ENCODE peak calls at places on chromosomes 4 and X, in eight cellular contexts. One of them, this sample, is unnamed. For H3K36me3, the result is how much of the 10 kb centered on the place peaks cover.

GRCh38 chrX:1111543-1112300 is 100.7 kb downstream of the CRLF2 start:
- DNase-seq in upper lobe of left lung: no peak
- DNase-seq in esophagus squamous epithelium: no peak
- DNase-seq in uterus: no peak
- DNase-seq in IMR-90: no peak
- DNase-seq in heart left ventricle: no peak
- DNase-seq in stomach: no peak
- DNase-seq in thyroid gland: no peak
- DNase-seq in this sample: no peak

GRCh38 chrX:41468647-41469323 is 21.6 kb downstream of the NYX start:
- DNase-seq in upper lobe of left lung: no peak
- DNase-seq in heart left ventricle: no peak
- DNase-seq in uterus: no peak
- DNase-seq in esophagus squamous epithelium: no peak
- DNase-seq in IMR-90: peak
- DNase-seq in thyroid gland: peak
- DNase-seq in stomach: peak
- DNase-seq in this sample: no peak

GRCh38 chr4:71251266-71251665 is 87.6 kb upstream of the SLC4A4 start:
- DNase-seq in thyroid gland: no peak
- DNase-seq in heart left ventricle: no peak
- DNase-seq in esophagus squamous epithelium: no peak
- DNase-seq in stomach: no peak
- DNase-seq in upper lobe of left lung: no peak
- DNase-seq in uterus: no peak
- DNase-seq in IMR-90: peak
- DNase-seq in this sample: no peak

GRCh38 chrX:413322-414201 is 26.9 kb upstream of the PPP2R3B start:
- DNase-seq in heart left ventricle: peak
- DNase-seq in uterus: no peak
- DNase-seq in upper lobe of left lung: no peak
- DNase-seq in IMR-90: peak
- DNase-seq in esophagus squamous epithelium: no peak
- DNase-seq in thyroid gland: no peak
- DNase-seq in stomach: no peak
- DNase-seq in this sample: no peak

GRCh38 chrX:86407371-86407770 is 259.1 kb downstream of the DACH2 start:
- DNase-seq in uterus: no peak
- DNase-seq in IMR-90: no peak
- DNase-seq in heart left ventricle: no peak
- DNase-seq in thyroid gland: no peak
- DNase-seq in stomach: no peak
- DNase-seq in esophagus squamous epithelium: no peak
- DNase-seq in upper lobe of left lung: no peak
- DNase-seq in this sample: no peak

GRCh38 chrX:154458954-154459829 is 1.1 kb downstream of the PLXNA3 start:
- DNase-seq in upper lobe of left lung: no peak
- DNase-seq in stomach: peak
- DNase-seq in thyroid gland: peak
- DNase-seq in heart left ventricle: no peak
- DNase-seq in uterus: no peak
- DNase-seq in IMR-90: no peak
- DNase-seq in esophagus squamous epithelium: no peak
- DNase-seq in this sample: no peak

GRCh38 chr4:156875697-156876096 is 95.9 kb downstream of the PDGFC start:
- DNase-seq in upper lobe of left lung: no peak
- DNase-seq in IMR-90: no peak
- DNase-seq in stomach: no peak
- DNase-seq in esophagus squamous epithelium: no peak
- DNase-seq in heart left ventricle: no peak
- DNase-seq in uterus: no peak
- DNase-seq in thyroid gland: no peak
- DNase-seq in this sample: no peak

GRCh38 chr4:24881508-24882071 is 31.3 kb downstream of the CCDC149 start:
- DNase-seq in heart left ventricle: no peak
- DNase-seq in uterus: no peak
- DNase-seq in thyroid gland: no peak
- DNase-seq in IMR-90: no peak
- DNase-seq in upper lobe of left lung: no peak
- DNase-seq in esophagus squamous epithelium: no peak
- DNase-seq in stomach: no peak
- DNase-seq in this sample: no peak

DNA sequence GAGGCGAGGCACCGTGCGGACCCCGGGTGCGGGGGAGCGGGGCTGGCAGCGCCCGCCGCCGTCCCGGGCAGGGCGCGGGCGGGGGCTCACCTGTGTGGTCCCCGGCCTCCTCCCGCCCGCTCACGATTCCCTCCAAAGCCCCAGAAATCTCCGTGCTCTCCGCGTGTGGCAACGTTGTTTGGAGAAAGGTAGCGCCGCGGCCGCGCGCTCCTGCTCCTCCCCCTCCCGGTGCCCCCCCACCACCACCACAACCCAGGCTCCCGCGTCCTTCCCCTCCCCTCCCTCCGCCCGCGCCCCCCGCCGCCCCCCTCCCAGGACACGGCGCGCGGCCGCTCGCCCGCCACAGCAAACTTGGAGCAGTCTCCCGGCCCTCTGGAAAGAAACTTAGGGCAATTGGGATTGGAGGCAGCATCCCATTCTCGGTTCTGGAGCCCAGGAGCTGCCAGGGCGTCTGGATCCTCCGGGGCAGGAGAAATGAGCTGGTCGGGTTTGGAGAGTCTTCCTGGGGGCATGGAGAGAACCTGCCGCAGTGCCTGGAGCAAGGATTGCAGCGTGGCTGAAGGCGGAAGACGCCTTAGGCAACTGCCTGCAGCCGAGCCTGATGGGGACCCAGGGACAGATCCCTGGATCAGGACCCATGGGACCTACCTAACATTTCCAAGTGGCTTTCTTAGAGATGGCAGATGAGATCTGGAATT is 854 bp downstream of the KLF3 start:
- DNase-seq in IMR-90: peak
- DNase-seq in uterus: peak
- DNase-seq in thyroid gland: peak
- DNase-seq in esophagus squamous epithelium: no peak
- DNase-seq in upper lobe of left lung: peak
- DNase-seq in stomach: peak
- DNase-seq in heart left ventricle: peak
- DNase-seq in this sample: peak
- TF ChIP-seq POLR2A in IMR-90: peak
- TF ChIP-seq POLR2A in uterus: no peak
- TF ChIP-seq POLR2A in thyroid gland: no peak
- TF ChIP-seq POLR2A in esophagus squamous epithelium: no peak
- TF ChIP-seq POLR2A in upper lobe of left lung: peak
- TF ChIP-seq POLR2A in stomach: no peak
- TF ChIP-seq POLR2A in heart left ventricle: no peak
- TF ChIP-seq POLR2A in this sample: no peak

DNA sequence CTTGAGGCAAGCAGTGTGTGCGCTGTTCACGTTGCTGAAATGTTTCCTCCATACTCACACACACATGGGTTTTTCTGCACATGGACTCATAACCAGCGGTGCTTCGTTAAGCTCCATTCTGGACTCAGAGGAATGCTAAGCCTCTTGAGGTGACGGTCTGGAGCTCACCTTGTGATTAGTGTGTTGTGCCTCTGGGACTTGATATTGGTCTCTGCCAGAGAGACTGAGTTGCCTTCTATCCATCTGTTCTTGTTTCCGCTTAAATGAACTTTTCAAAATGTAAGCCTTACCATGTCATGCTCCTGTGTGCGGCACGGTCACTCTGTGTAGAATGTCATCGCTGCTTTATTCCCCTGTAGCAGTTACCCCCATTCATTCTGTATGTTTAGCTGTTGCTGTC is 42.5 kb downstream of the ADD1 start:
- DNase-seq in esophagus squamous epithelium: no peak
- DNase-seq in stomach: no peak
- DNase-seq in thyroid gland: no peak
- DNase-seq in uterus: no peak
- DNase-seq in upper lobe of left lung: no peak
- DNase-seq in IMR-90: no peak
- DNase-seq in heart left ventricle: no peak
- DNase-seq in this sample: no peak
- H3K36me3 ChIP-seq in esophagus squamous epithelium: under half
- H3K36me3 ChIP-seq in stomach: half or more
- H3K36me3 ChIP-seq in thyroid gland: under half
- H3K36me3 ChIP-seq in uterus: under half
- H3K36me3 ChIP-seq in upper lobe of left lung: half or more
- H3K36me3 ChIP-seq in IMR-90: under half
- H3K36me3 ChIP-seq in heart left ventricle: under half
- H3K36me3 ChIP-seq in this sample: under half

DNA sequence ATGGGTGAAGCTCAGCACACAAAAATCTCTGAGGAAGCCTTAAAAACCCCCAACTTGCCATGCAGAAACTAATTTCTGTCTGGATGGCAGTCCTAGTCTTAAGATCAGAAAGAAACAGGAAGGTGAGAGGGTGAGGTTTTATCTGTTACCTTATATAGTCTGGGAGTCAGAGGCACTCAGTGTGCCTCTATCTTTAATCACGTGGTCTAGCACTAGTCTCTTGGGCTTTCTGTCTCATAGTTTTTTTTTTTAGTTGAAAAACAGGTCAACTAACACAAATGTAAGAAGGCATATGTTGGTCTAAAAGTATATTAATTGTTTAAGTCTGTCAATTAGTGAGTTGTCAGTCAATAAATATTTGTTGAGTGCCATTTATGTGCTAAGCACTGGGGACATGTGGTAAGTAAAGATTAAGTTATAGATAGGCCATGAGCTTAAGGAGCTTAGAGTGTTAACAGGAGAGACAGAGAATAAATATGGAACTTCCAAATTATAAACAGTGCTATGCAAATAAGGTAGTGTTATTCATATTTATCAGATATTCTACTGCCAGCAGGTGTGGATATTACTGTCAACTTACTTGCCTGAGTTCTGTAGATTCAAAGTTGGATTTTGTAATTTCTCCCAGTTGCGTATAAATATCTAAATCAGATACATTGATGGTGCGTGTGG is 6.9 kb downstream of the CYBB start:
- DNase-seq in IMR-90: no peak
- DNase-seq in upper lobe of left lung: no peak
- DNase-seq in heart left ventricle: no peak
- DNase-seq in thyroid gland: no peak
- DNase-seq in esophagus squamous epithelium: no peak
- DNase-seq in stomach: no peak
- DNase-seq in uterus: no peak
- DNase-seq in this sample: no peak
- TF ChIP-seq POLR2A in IMR-90: no peak
- TF ChIP-seq POLR2A in upper lobe of left lung: no peak
- TF ChIP-seq POLR2A in heart left ventricle: no peak
- TF ChIP-seq POLR2A in thyroid gland: no peak
- TF ChIP-seq POLR2A in esophagus squamous epithelium: no peak
- TF ChIP-seq POLR2A in stomach: no peak
- TF ChIP-seq POLR2A in uterus: no peak
- TF ChIP-seq POLR2A in this sample: no peak

GRCh38 chrX:3403748-3404147 is 57.3 kb upstream of the MXRA5 start:
- DNase-seq in IMR-90: no peak
- DNase-seq in thyroid gland: no peak
- DNase-seq in uterus: no peak
- DNase-seq in heart left ventricle: no peak
- DNase-seq in esophagus squamous epithelium: no peak
- DNase-seq in upper lobe of left lung: no peak
- DNase-seq in stomach: no peak
- DNase-seq in this sample: no peak

DNA sequence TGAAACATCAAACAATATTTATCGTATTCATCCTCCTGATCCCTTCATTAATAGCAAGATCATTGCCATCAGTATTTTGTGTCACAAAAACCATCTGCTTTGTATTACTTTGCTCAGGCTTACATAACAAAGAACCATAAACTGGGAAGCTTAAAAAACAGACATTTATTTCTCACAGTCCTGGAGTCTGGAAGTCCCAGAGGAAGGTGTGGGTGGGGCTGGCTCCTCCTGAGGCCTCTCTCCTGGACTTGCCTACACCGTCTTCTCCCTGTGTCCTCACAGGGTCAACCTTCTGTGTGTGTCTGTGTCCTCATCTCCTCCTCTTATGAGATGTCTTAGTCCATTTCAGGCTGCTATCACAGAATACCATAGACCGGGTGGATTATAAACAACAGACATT is 61.3 kb upstream of the MXRA5 start:
- DNase-seq in upper lobe of left lung: no peak
- DNase-seq in stomach: no peak
- DNase-seq in heart left ventricle: peak
- DNase-seq in uterus: no peak
- DNase-seq in esophagus squamous epithelium: no peak
- DNase-seq in IMR-90: no peak
- DNase-seq in thyroid gland: no peak
- DNase-seq in this sample: no peak
- H3K36me3 ChIP-seq in upper lobe of left lung: under half
- H3K36me3 ChIP-seq in stomach: under half
- H3K36me3 ChIP-seq in heart left ventricle: under half
- H3K36me3 ChIP-seq in uterus: under half
- H3K36me3 ChIP-seq in esophagus squamous epithelium: under half
- H3K36me3 ChIP-seq in IMR-90: under half
- H3K36me3 ChIP-seq in thyroid gland: under half
- H3K36me3 ChIP-seq in this sample: under half

GRCh38 chrX:103372886-103373285 is 3.5 kb upstream of the BEX3 start:
- DNase-seq in heart left ventricle: no peak
- DNase-seq in upper lobe of left lung: no peak
- DNase-seq in thyroid gland: no peak
- DNase-seq in esophagus squamous epithelium: no peak
- DNase-seq in uterus: no peak
- DNase-seq in stomach: no peak
- DNase-seq in IMR-90: no peak
- DNase-seq in this sample: no peak

GRCh38 chrX:103373581-103373980 is 2.8 kb upstream of the BEX3 start:
- DNase-seq in esophagus squamous epithelium: no peak
- DNase-seq in uterus: no peak
- DNase-seq in upper lobe of left lung: no peak
- DNase-seq in stomach: no peak
- DNase-seq in thyroid gland: no peak
- DNase-seq in IMR-90: no peak
- DNase-seq in heart left ventricle: no peak
- DNase-seq in this sample: no peak

GRCh38 chrX:103376979-103377324 is 614 bp downstream of the BEX3 start:
- DNase-seq in esophagus squamous epithelium: no peak
- DNase-seq in IMR-90: peak
- DNase-seq in upper lobe of left lung: no peak
- DNase-seq in uterus: peak
- DNase-seq in stomach: no peak
- DNase-seq in thyroid gland: peak
- DNase-seq in heart left ventricle: peak
- DNase-seq in this sample: no peak

GRCh38 chrX:103378990-103379389 is 2.7 kb downstream of the BEX3 start:
- DNase-seq in heart left ventricle: no peak
- DNase-seq in stomach: no peak
- DNase-seq in uterus: no peak
- DNase-seq in esophagus squamous epithelium: no peak
- DNase-seq in thyroid gland: no peak
- DNase-seq in upper lobe of left lung: no peak
- DNase-seq in IMR-90: peak
- DNase-seq in this sample: no peak

GRCh38 chrX:103376118-103376978 is at the start of gene BEX3:
- DNase-seq in esophagus squamous epithelium: no peak
- DNase-seq in IMR-90: peak
- DNase-seq in stomach: peak
- DNase-seq in uterus: peak
- DNase-seq in thyroid gland: peak
- DNase-seq in heart left ventricle: peak
- DNase-seq in upper lobe of left lung: peak
- DNase-seq in this sample: peak
- TF ChIP-seq POLR2A in esophagus squamous epithelium: no peak
- TF ChIP-seq POLR2A in IMR-90: peak
- TF ChIP-seq POLR2A in stomach: no peak
- TF ChIP-seq POLR2A in uterus: peak
- TF ChIP-seq POLR2A in thyroid gland: peak
- TF ChIP-seq POLR2A in heart left ventricle: peak
- TF ChIP-seq POLR2A in upper lobe of left lung: peak
- TF ChIP-seq POLR2A in this sample: peak

This sample was measured in tibial nerve.